ENCODE peak calls at places on chromosomes 13 and 19, in four cellular contexts. R, N, B and F are unnamed samples.

GRCh38 chr13:31851201-31851600 is 111.9 kb downstream of the RXFP2 start:
- DNase-seq in N (no peak), B (no peak), R (no peak), F (no peak)

GRCh38 chr19:56476671-56477428 is at the start of gene ZNF667:
- DNase-seq in B (no peak), N (peak; percentile 59), R (no peak), F (no peak)

GRCh38 chr13:38630780-38631179 is 56.1 kb upstream of the FREM2 start:
- DNase-seq in R (no peak), B (no peak), N (peak; percentile 32), F (no peak)

GRCh38 chr13:97460004-97460756 is 26.2 kb downstream of the RAP2A start:
- DNase-seq in N (peak; percentile 38), R (no peak), B (no peak), F (no peak)

GRCh38 chr19:4878491-4878968 is 11.1 kb upstream of the PLIN3 start:
- DNase-seq in N (no peak), B (no peak), R (no peak), F (peak; percentile 33)

GRCh38 chr13:113902956-113903355 is 39.1 kb upstream of the GAS6 start:
- DNase-seq in R (no peak), N (no peak), B (no peak), F (no peak)

GRCh38 chr13:112849500-112849899 is 119.5 kb upstream of the MCF2L start:
- DNase-seq in B (peak; percentile 99), N (peak; percentile 16), R (no peak), F (no peak)

GRCh38 chr19:3642987-3643386 is 16.4 kb upstream of the CACTIN start:
- DNase-seq in R (no peak), N (no peak), B (no peak), F (peak; percentile 65)

GRCh38 chr13:48586591-48587103 is 53.8 kb upstream of the RCBTB2 start:
- DNase-seq in B (no peak), N (peak; percentile 11), R (no peak), F (no peak)

GRCh38 chr19:58328999-58329398 is 2.2 kb downstream of the ZSCAN22 start:
- DNase-seq in N (no peak), B (no peak), R (peak; percentile 28), F (peak; percentile 70)

GRCh38 chr19:41694196-41694595 is 6.1 kb upstream of the CEACAM7 start:
- DNase-seq in R (no peak), B (no peak), N (no peak), F (no peak)

GRCh38 chr19:34972163-34972705 is 8.2 kb upstream of the ZNF792 start:
- DNase-seq in R (no peak), B (no peak), N (no peak), F (no peak)

GRCh38 chr13:92807343-92807742 is 419.3 kb upstream of the GPC6 start:
- DNase-seq in N (peak; percentile 26), B (no peak), R (no peak), F (no peak)

GRCh38 chr13:99577934-99578917 is 77.0 kb downstream of the TM9SF2 start:
- DNase-seq in N (no peak), R (no peak), B (no peak), F (no peak)

GRCh38 chr13:99931462-99931861 is 40.1 kb downstream of the ZIC5 start:
- DNase-seq in R (no peak), N (no peak), B (no peak), F (no peak)

GRCh38 chr13:33351324-33351723 is 65.8 kb upstream of the STARD13 start:
- DNase-seq in B (no peak), R (no peak), N (peak; percentile 64), F (no peak)

GRCh38 chr13:63085851-63086250 is 1670.2 kb upstream of the PCDH20 start:
- DNase-seq in N (no peak), B (no peak), R (no peak), F (no peak)

GRCh38 chr13:33676700-33677048 is 141.3 kb upstream of the RFC3 start:
- DNase-seq in B (peak; percentile 18), R (no peak), N (peak; percentile 21), F (peak; percentile 9)